ENCODE peak calls at places on chromosomes 4 and X, in eight cellular contexts. W is activated CD8-positive, alpha-beta memory T cell treated with anti-CD3 and anti-CD28 coated beads for 48 hours; R is stimulated activated CD8-positive, alpha-beta memory T cell treated with anti-CD3 and anti-CD28 coated beads, Interleukin-4, amount 100 ng/mL, for 48 hours; E is NCI-H2171; A is T-helper 9 cell; H is stimulated activated CD4-positive, alpha-beta T cell treated with anti-CD3 and anti-CD28 coated beads, Interleukin-12 subunit alpha, Interleukin-12 subunit beta, amount 100 ng/mL, for 48 hours; Q is PC-3; V is ecto neural progenitor cell. M is an unnamed sample.

GRCh38 chr4:37728064-37728463 is 41.9 kb upstream of the RELL1 start:
- DNase-seq in H (no peak), V (no peak), A (no peak), W (no peak), R (no peak), E (no peak), Q (no peak), M (no peak)

GRCh38 chrX:20609916-20610415 is 343.3 kb upstream of the RPS6KA3 start:
- DNase-seq in Q (no peak), R (no peak), E (no peak), A (no peak), H (no peak), V (no peak), W (no peak), M (no peak)

GRCh38 chr4:1187182-1187581 is 14.8 kb upstream of the SPON2 start:
- DNase-seq in H (no peak), A (no peak), W (no peak), R (peak), V (no peak), E (no peak), Q (no peak), M (no peak)

GRCh38 chr4:13347517-13348125 is 136.5 kb downstream of the RAB28 start:
- DNase-seq in A (no peak), R (no peak), Q (peak), V (no peak), W (no peak), E (no peak), H (no peak), M (no peak)

GRCh38 chr4:163673848-163674702 is 179.6 kb downstream of the TMA16 start:
- DNase-seq in V (no peak), E (no peak), Q (no peak), R (no peak), W (no peak), A (no peak), H (no peak), M (no peak)

GRCh38 chrX:71067727-71068051 is 445 bp downstream of the SNX12 start:
- DNase-seq in A (no peak), V (no peak), R (no peak), H (no peak), E (no peak), W (no peak), Q (peak), M (peak)

GRCh38 chr4:14834382-14834781 is 167.9 kb upstream of the CPEB2 start:
- DNase-seq in E (no peak), Q (no peak), V (no peak), R (no peak), H (no peak), W (no peak), A (no peak), M (no peak)

GRCh38 chrX:371907-372306 is 14.8 kb downstream of the PPP2R3B start:
- DNase-seq in R (no peak), E (no peak), Q (no peak), V (peak), H (no peak), A (no peak), W (no peak), M (peak)

GRCh38 chr4:94887027-94887426 is 129.3 kb downstream of the BMPR1B start:
- DNase-seq in Q (no peak), E (no peak), A (no peak), W (no peak), V (no peak), H (no peak), R (no peak), M (no peak)

GRCh38 chr4:103938488-103938887 is 218.7 kb upstream of the TACR3 start:
- DNase-seq in R (no peak), V (no peak), E (no peak), A (no peak), Q (no peak), W (no peak), H (no peak), M (no peak)

GRCh38 chr4:6917445-6918241 is 8.0 kb downstream of the TBC1D14 start:
- DNase-seq in R (peak), Q (peak), W (no peak), H (peak), A (no peak), E (no peak), V (no peak), M (no peak)

GRCh38 chr4:3481113-3481531 is 18.0 kb downstream of the DOK7 start:
- DNase-seq in W (no peak), A (no peak), V (no peak), E (no peak), Q (no peak), R (no peak), H (no peak), M (no peak)

GRCh38 chr4:151407466-151408379 is 1.3 kb upstream of the FHIP1A start:
- DNase-seq in H (peak), Q (peak), E (no peak), R (peak), A (peak), W (peak), V (peak), M (no peak)

GRCh38 chr4:87505862-87506261 is 23.3 kb downstream of the SPARCL1 start:
- DNase-seq in R (no peak), V (no peak), E (no peak), A (no peak), H (no peak), Q (no peak), W (no peak), M (no peak)

GRCh38 chrX:1011632-1012283 is 200.7 kb downstream of the CRLF2 start:
- DNase-seq in V (no peak), H (no peak), Q (no peak), E (no peak), A (no peak), W (no peak), R (no peak), M (no peak)

GRCh38 chr4:7872264-7872771 is 67.3 kb downstream of the AFAP1 start:
- DNase-seq in E (peak), R (no peak), A (no peak), H (no peak), V (no peak), Q (peak), W (no peak), M (no peak)

GRCh38 chrX:155768036-155768769 is 112.9 kb upstream of the VAMP7 start:
- DNase-seq in Q (no peak), R (no peak), W (no peak), A (no peak), V (no peak), H (no peak), E (no peak), M (no peak)

GRCh38 chrX:132443196-132443595 is 45.6 kb downstream of the MBNL3 start:
- DNase-seq in V (no peak), W (no peak), H (no peak), A (no peak), E (no peak), Q (no peak), R (no peak), M (no peak)

GRCh38 chr4:176001171-176002006 is 64.3 kb upstream of the WDR17 start:
- DNase-seq in Q (no peak), W (no peak), A (no peak), E (no peak), R (no peak), H (no peak), V (peak), M (no peak)

GRCh38 chr4:504076-504475 is 5.1 kb downstream of the PIGG start:
- DNase-seq in H (no peak), E (no peak), Q (no peak), R (no peak), W (no peak), V (no peak), A (no peak), M (no peak)

GRCh38 chr4:107453987-107454386 is 266.0 kb downstream of the PAPSS1 start:
- DNase-seq in Q (no peak), H (no peak), A (no peak), R (no peak), V (no peak), W (no peak), E (no peak), M (no peak)

GRCh38 chr4:167218022-167218608 is 16.2 kb downstream of the SPOCK3 start:
- DNase-seq in E (no peak), R (no peak), Q (peak), A (no peak), V (no peak), W (no peak), H (no peak), M (no peak)

GRCh38 chrX:68669094-68669830 is 21.8 kb downstream of the STARD8 start:
- DNase-seq in Q (no peak), E (no peak), W (no peak), A (no peak), H (no peak), V (peak), R (no peak), M (no peak)

GRCh38 chrX:38799995-38800394 is 1.3 kb upstream of the MID1IP1 start:
- DNase-seq in W (no peak), R (no peak), E (no peak), H (no peak), Q (no peak), A (no peak), V (no peak), M (no peak)

M was measured in D721Med.